ENCODE peak calls at places on chromosomes 7 and 10, in nine cellular contexts. R is hepatocyte; P is fibroblast of lung; A is coronary artery; S is AG04450; Q is aorta; W is RWPE1; M is CD8-positive, alpha-beta T cell; Y is transverse colon. B is an unnamed sample.
A peak's percentile ranks its signal among the peaks of the same experiment; 100 is the strongest.

GRCh38 chr10:32981760-32982159 is 23.7 kb upstream of the ITGB1 start:
- DNase-seq in R (peak; percentile 62), P (peak; percentile 75), A (no peak), S (no peak), Q (no peak), W (no peak), M (no peak), Y (peak; percentile 77), B (peak; percentile 49)

GRCh38 chr10:7408003-7408493 is 2.8 kb downstream of the SFMBT2 start:
- DNase-seq in R (peak; percentile 41), P (peak; percentile 51), A (no peak), S (no peak), Q (peak; percentile 82), W (no peak), M (no peak), Y (peak; percentile 48), B (peak; percentile 6)

GRCh38 chr7:17239683-17240521 is 58.5 kb upstream of the AHR start:
- DNase-seq in R (peak; percentile 6), P (peak; percentile 85), A (no peak), S (no peak), Q (no peak), W (peak; percentile 27), M (no peak), Y (no peak), B (no peak)

GRCh38 chr10:27625452-27626345 is 119.9 kb downstream of the MKX start:
- DNase-seq in R (no peak), P (no peak), A (no peak), S (no peak), Q (no peak), W (no peak), M (no peak), Y (no peak), B (no peak)

GRCh38 chr7:157667261-157667660 is 330.5 kb downstream of the DNAJB6 start:
- DNase-seq in R (no peak), P (no peak), A (no peak), S (no peak), Q (no peak), W (no peak), M (no peak), Y (no peak), B (no peak)

GRCh38 chr10:80078448-80079311 is at the start of gene TMEM254:
- DNase-seq in R (peak; percentile 97), P (peak; percentile 83), A (peak; percentile 91), S (peak; percentile 48), Q (peak; percentile 96), W (peak; percentile 89), M (peak; percentile 88), Y (peak; percentile 94), B (peak; percentile 72)

GRCh38 chr10:112821663-112822062 is 128.4 kb upstream of the TCF7L2 start:
- DNase-seq in R (no peak), P (peak; percentile 23), A (no peak), S (no peak), Q (no peak), W (no peak), M (no peak), Y (no peak), B (no peak)

GRCh38 chr10:44510716-44511115 is 125.8 kb upstream of the CXCL12 start:
- DNase-seq in R (no peak), P (peak; percentile 93), A (no peak), S (no peak), Q (no peak), W (no peak), M (no peak), Y (no peak), B (no peak)

GRCh38 chr10:53006663-53007610 is 234.4 kb upstream of the MBL2 start:
- DNase-seq in R (peak; percentile 29), P (no peak), A (no peak), S (no peak), Q (no peak), W (no peak), M (no peak), Y (no peak), B (no peak)

GRCh38 chr10:132518572-132519381 is 18.8 kb upstream of the INPP5A start:
- DNase-seq in R (peak; percentile 86), P (no peak), A (peak; percentile 75), S (no peak), Q (no peak), W (peak; percentile 83), M (no peak), Y (peak; percentile 87), B (no peak)

GRCh38 chr10:5943536-5943935 is 33.8 kb downstream of the IL15RA start:
- DNase-seq in R (no peak), P (peak; percentile 68), A (no peak), S (no peak), Q (peak; percentile 88), W (no peak), M (no peak), Y (no peak), B (no peak)

GRCh38 chr7:99984593-99984992 is 8.8 kb upstream of the AZGP1 start:
- DNase-seq in R (no peak), P (no peak), A (no peak), S (no peak), Q (no peak), W (no peak), M (no peak), Y (no peak), B (no peak)

GRCh38 chr7:80350430-80350829 is 161.4 kb downstream of the GNAT3 start:
- DNase-seq in R (no peak), P (no peak), A (no peak), S (no peak), Q (no peak), W (no peak), M (no peak), Y (no peak), B (no peak)

GRCh38 chr10:102782698-102783540 is 39.2 kb downstream of the WBP1L start:
- DNase-seq in R (peak; percentile 32), P (peak; percentile 99), A (peak; percentile 95), S (peak; percentile 75), Q (peak; percentile 88), W (no peak), M (no peak), Y (peak; percentile 44), B (no peak)

GRCh38 chr7:139995034-139995915 is 67.5 kb downstream of the PARP12 start:
- DNase-seq in R (peak; percentile 44), P (peak; percentile 23), A (no peak), S (peak; percentile 78), Q (no peak), W (peak; percentile 3), M (no peak), Y (no peak), B (no peak)

GRCh38 chr7:101599787-101600186 is 29.3 kb downstream of the MYL10 start:
- DNase-seq in R (no peak), P (no peak), A (no peak), S (no peak), Q (no peak), W (no peak), M (no peak), Y (no peak), B (no peak)

GRCh38 chr10:91340613-91341362 is 69.4 kb upstream of the HECTD2 start:
- DNase-seq in R (no peak), P (peak; percentile 96), A (no peak), S (peak; percentile 55), Q (peak; percentile 66), W (peak; percentile 88), M (no peak), Y (no peak), B (no peak)

GRCh38 chr10:64209574-64209973 is 688.4 kb downstream of the REEP3 start:
- DNase-seq in R (no peak), P (peak; percentile 19), A (no peak), S (no peak), Q (no peak), W (no peak), M (no peak), Y (no peak), B (no peak)

DNA sequence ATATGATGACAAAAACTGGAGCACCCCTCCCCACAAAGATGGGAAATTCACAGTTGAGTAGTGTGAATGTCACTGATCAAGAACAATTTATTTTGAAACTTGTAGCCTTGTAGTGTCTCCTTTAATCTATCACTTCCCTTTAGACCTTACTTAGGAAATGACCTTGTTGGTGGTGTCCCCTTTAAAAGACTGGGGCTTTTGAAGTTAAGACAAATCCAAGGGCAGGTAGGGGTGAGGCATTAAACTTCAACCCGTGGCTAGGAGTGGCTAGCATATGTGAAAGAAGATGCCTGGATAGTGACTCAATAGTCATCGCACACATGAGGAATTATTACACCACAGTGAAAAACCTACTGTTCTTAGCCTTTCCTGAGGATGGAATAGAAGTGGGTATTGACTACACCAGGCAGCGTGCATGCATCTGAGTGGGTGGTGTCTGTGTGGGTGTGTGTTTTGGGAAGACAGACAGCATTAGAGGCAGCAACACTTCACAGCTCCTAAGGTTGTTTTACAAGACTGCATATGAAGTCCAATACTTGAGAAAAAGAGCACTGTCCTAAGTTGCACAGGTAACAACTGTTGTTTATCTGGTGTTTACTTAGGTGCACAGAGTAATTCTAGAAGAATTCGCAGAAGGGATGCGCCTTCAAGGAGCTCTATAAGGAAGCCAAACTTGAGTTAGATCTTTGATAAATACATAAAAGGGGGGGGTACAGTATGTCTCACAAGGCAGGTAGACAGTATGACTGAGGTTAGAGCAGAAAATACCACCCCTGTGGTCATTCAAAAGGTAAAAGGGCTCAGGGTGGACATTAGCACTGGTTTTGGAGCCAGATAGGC is 32.9 kb downstream of the ABLIM1 start:
- DNase-seq in R (no peak), P (peak; percentile 72), A (no peak), S (no peak), Q (no peak), W (peak; percentile 77), M (no peak), Y (no peak), B (no peak)
- H3K27ac ChIP-seq in R (peak overlapping the region; percentile 68), P (no peak overlapping the region), A (no peak overlapping the region), S (no peak overlapping the region), Q (no peak overlapping the region), W (no peak overlapping the region), M (no peak overlapping the region), Y (peak overlapping the region; percentile 46), B (no peak overlapping the region)

GRCh38 chr7:20200361-20200760 is 16.8 kb downstream of the MACC1 start:
- DNase-seq in R (no peak), P (no peak), A (no peak), S (no peak), Q (no peak), W (no peak), M (no peak), Y (no peak), B (no peak)
- H3K27ac ChIP-seq in R (no peak overlapping the region), P (no peak overlapping the region), A (no peak overlapping the region), S (no peak overlapping the region), Q (no peak overlapping the region), W (no peak overlapping the region), M (no peak overlapping the region), Y (peak overlapping the region; percentile 15), B (no peak overlapping the region)

GRCh38 chr7:29190349-29191045 is 4.1 kb upstream of the CHN2 start:
- DNase-seq in R (peak; percentile 27), P (no peak), A (no peak), S (no peak), Q (no peak), W (no peak), M (no peak), Y (no peak), B (no peak)
- H3K27ac ChIP-seq in R (peak overlapping the region; percentile 33), P (no peak overlapping the region), A (no peak overlapping the region), S (no peak overlapping the region), Q (no peak overlapping the region), W (no peak overlapping the region), M (no peak overlapping the region), Y (peak overlapping the region; percentile 7), B (no peak overlapping the region)

GRCh38 chr7:186516-187113 is 5.8 kb upstream of the FAM20C start:
- DNase-seq in R (no peak), P (no peak), A (no peak), S (no peak), Q (no peak), W (no peak), M (no peak), Y (no peak), B (no peak)
- H3K27ac ChIP-seq in R (no peak overlapping the region), P (no peak overlapping the region), A (no peak overlapping the region), S (no peak overlapping the region), Q (no peak overlapping the region), W (no peak overlapping the region), M (no peak overlapping the region), Y (no peak overlapping the region), B (no peak overlapping the region)

GRCh38 chr7:22444181-22444966 is 55.6 kb downstream of the STEAP1B start:
- DNase-seq in R (no peak), P (peak; percentile 32), A (no peak), S (no peak), Q (no peak), W (no peak), M (no peak), Y (peak; percentile 65), B (no peak)
- H3K27ac ChIP-seq in R (no peak overlapping the region), P (no peak overlapping the region), A (no peak overlapping the region), S (no peak overlapping the region), Q (no peak overlapping the region), W (peak overlapping the region; percentile 50), M (no peak overlapping the region), Y (peak overlapping the region; percentile 73), B (no peak overlapping the region)

B was measured in CD8-positive, alpha-beta memory T cell.